ENCODE peak calls at places on chromosomes 13 and 19, in six cellular contexts. M is right cardiac atrium, J is suprapubic skin, D is pancreas, Q is heart right ventricle, C is ascending aorta. B is an unnamed sample.

GRCh38 chr19:16175954-16176353 is 2.6 kb upstream of the CIB3 start:
- DNase-seq in M (no peak), J (no peak), Q (no peak), C (no peak), D (no peak), B (no peak)

GRCh38 chr19:3670258-3670795 is 29.9 kb downstream of the PIP5K1C start:
- DNase-seq in Q (peak), D (no peak), C (peak), M (peak), J (peak), B (peak)

GRCh38 chr13:85261757-85262346 is 537.4 kb downstream of the SLITRK6 start:
- DNase-seq in C (no peak), M (no peak), D (no peak), Q (no peak), J (no peak), B (no peak)

GRCh38 chr13:107202371-107203023 is 634.6 kb upstream of the ARGLU1 start:
- DNase-seq in Q (no peak), M (peak), D (no peak), J (no peak), C (no peak), B (peak)

GRCh38 chr19:16030964-16031871 is 45.1 kb upstream of the TPM4 start:
- DNase-seq in C (no peak), Q (no peak), M (no peak), D (no peak), J (no peak), B (no peak)

GRCh38 chr13:39688699-39689405 is 33.4 kb downstream of the COG6 start:
- DNase-seq in D (no peak), J (no peak), C (no peak), Q (no peak), M (no peak), B (no peak)

GRCh38 chr13:40468227-40468838 is 198.1 kb downstream of the FOXO1 start:
- DNase-seq in D (no peak), J (no peak), M (no peak), Q (no peak), C (no peak), B (no peak)

GRCh38 chr13:32682130-32682529 is 95.9 kb downstream of the PDS5B start:
- DNase-seq in D (no peak), M (no peak), C (no peak), Q (no peak), J (no peak), B (no peak)

GRCh38 chr19:6572217-6572616 is 18.7 kb downstream of the CD70 start:
- DNase-seq in Q (peak), C (peak), D (peak), M (peak), J (no peak), B (peak)

GRCh38 chr19:12995596-12996541 is 594 bp downstream of the NFIX start:
- DNase-seq in D (peak), Q (no peak), J (no peak), C (peak), M (peak), B (no peak)

GRCh38 chr13:52868190-52868589 is 19.8 kb upstream of the PCDH8 start:
- DNase-seq in C (no peak), Q (no peak), J (no peak), D (no peak), M (no peak), B (no peak)

GRCh38 chr13:34435338-34435737 is 506.7 kb upstream of the NBEA start:
- DNase-seq in D (no peak), M (no peak), C (no peak), J (no peak), Q (no peak), B (no peak)

GRCh38 chr19:53328967-53329366 is 4.6 kb upstream of the ZNF845 start:
- DNase-seq in J (no peak), D (peak), M (peak), C (peak), Q (peak), B (peak)

GRCh38 chr19:16288544-16288943 is 36.1 kb upstream of the KLF2 start:
- DNase-seq in D (no peak), C (no peak), M (no peak), J (no peak), Q (no peak), B (no peak)

GRCh38 chr13:44818428-44818827 is 170.8 kb downstream of the NUFIP1 start:
- DNase-seq in M (no peak), J (no peak), C (no peak), Q (no peak), D (no peak), B (no peak)

GRCh38 chr19:53881482-53882390 is at the start of gene PRKCG:
- DNase-seq in D (peak), Q (peak), J (no peak), M (peak), C (no peak), B (peak)

GRCh38 chr19:30968841-30969399 is 380.3 kb downstream of the TSHZ3 start:
- DNase-seq in Q (no peak), C (no peak), M (no peak), J (no peak), D (no peak), B (no peak)

GRCh38 chr13:48750588-48751383 is 97.1 kb downstream of the CYSLTR2 start:
- DNase-seq in M (peak), J (no peak), Q (peak), D (no peak), C (no peak), B (peak)

GRCh38 chr13:97211357-97211756 is 10.8 kb upstream of the MBNL2 start:
- DNase-seq in Q (no peak), J (no peak), M (no peak), C (no peak), D (no peak), B (no peak)

GRCh38 chr13:70960841-70961443 is 852.7 kb upstream of the KLHL1 start:
- DNase-seq in J (no peak), Q (no peak), M (no peak), C (no peak), D (no peak), B (no peak)

GRCh38 chr19:4976412-4977298 is 7.7 kb downstream of the KDM4B start:
- DNase-seq in D (peak), J (peak), C (peak), Q (peak), M (peak), B (peak)

GRCh38 chr19:35776102-35776788 is 881 bp downstream of the ARHGAP33 start:
- DNase-seq in J (no peak), D (no peak), C (no peak), M (peak), Q (no peak), B (no peak)

GRCh38 chr13:63628310-63628709 is 2212.7 kb upstream of the PCDH20 start:
- DNase-seq in J (no peak), D (no peak), M (no peak), Q (no peak), C (no peak), B (no peak)

GRCh38 chr19:58381460-58382220 is 810 bp upstream of the ZNF837 start:
- DNase-seq in C (no peak), D (no peak), J (no peak), Q (no peak), M (peak), B (no peak)

GRCh38 chr13:37365496-37365895 is 233.1 kb downstream of the POSTN start:
- DNase-seq in D (no peak), M (no peak), C (no peak), Q (no peak), J (no peak), B (no peak)

GRCh38 chr19:3868770-3869456 is at the start of gene ZFR2:
- DNase-seq in M (peak), C (no peak), J (no peak), Q (no peak), D (no peak), B (no peak)

GRCh38 chr19:28793391-28794168 is 419.4 kb downstream of the UQCRFS1 start:
- DNase-seq in M (peak), D (no peak), C (no peak), Q (no peak), J (no peak), B (no peak)

GRCh38 chr19:55550321-55550650 is 4.9 kb upstream of the SBK3 start:
- DNase-seq in J (no peak), D (no peak), C (no peak), Q (no peak), M (no peak), B (no peak)

GRCh38 chr19:13892885-13893284 is 13.0 kb downstream of the BRME1 start:
- DNase-seq in C (no peak), Q (no peak), M (no peak), J (no peak), D (no peak), B (no peak)

GRCh38 chr13:105806335-105806920 is 729.0 kb downstream of the EFNB2 start:
- DNase-seq in C (no peak), D (no peak), J (no peak), Q (no peak), M (no peak), B (no peak)

GRCh38 chr19:32702010-32702409 is 10.4 kb downstream of the NUDT19 start:
- DNase-seq in J (peak), Q (no peak), M (no peak), C (no peak), D (peak), B (no peak)

GRCh38 chr13:24212674-24213073 is 52.2 kb downstream of the SPATA13 start:
- DNase-seq in C (no peak), D (no peak), M (no peak), J (no peak), Q (no peak), B (no peak)

GRCh38 chr19:31214086-31214485 is 135.2 kb downstream of the TSHZ3 start:
- DNase-seq in J (peak), D (peak), M (peak), Q (peak), C (peak), B (peak)

GRCh38 chr19:4139614-4140236 is 13.7 kb upstream of the CREB3L3 start:
- DNase-seq in C (peak), M (peak), D (peak), J (peak), Q (peak), B (peak)

GRCh38 chr13:49444517-49445395 is 682 bp downstream of the SETDB2 start:
- DNase-seq in J (no peak), M (no peak), Q (no peak), C (no peak), D (peak), B (no peak)

GRCh38 chr19:42280761-42281174 is 11.7 kb downstream of the CIC start:
- DNase-seq in Q (peak), C (peak), J (no peak), D (no peak), M (no peak), B (peak)
- H3K27ac ChIP-seq in Q (peak), C (peak), J (peak), D (peak), M (peak), B (peak)

GRCh38 chr13:29594310-29594709 is 1.2 kb downstream of the SLC7A1 start:
- DNase-seq in D (peak), Q (no peak), M (no peak), C (peak), J (no peak), B (no peak)

GRCh38 chr13:29589234-29589633 is 6.3 kb downstream of the SLC7A1 start:
- DNase-seq in C (no peak), J (no peak), D (no peak), M (no peak), Q (no peak), B (no peak)

GRCh38 chr13:29589967-29590366 is 5.5 kb downstream of the SLC7A1 start:
- DNase-seq in C (no peak), D (no peak), J (no peak), M (no peak), Q (no peak), B (no peak)

GRCh38 chr13:29593605-29594297 is 1.7 kb downstream of the SLC7A1 start:
- DNase-seq in J (no peak), Q (no peak), M (no peak), D (no peak), C (no peak), B (no peak)

DNA sequence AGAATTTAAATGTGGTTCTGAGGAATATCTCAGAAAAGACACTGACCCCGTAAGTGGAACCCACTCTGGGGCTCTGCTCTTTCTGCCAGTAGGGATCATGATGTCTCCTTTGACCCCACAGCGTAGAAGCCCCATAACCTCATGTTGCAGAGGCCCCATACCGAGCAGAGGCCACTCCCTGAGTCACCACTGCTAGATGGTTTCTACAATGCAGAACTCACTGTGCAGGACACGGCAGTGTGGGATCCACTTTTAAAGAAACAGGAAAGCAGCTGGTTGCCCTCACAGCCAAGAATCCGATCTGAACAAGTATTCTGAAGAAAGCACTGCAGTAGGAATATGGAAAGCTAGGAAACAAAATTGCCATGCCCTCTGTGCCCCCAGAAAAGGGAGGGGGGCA is 4.2 kb downstream of the SLC7A1 start:
- DNase-seq in Q (no peak), D (no peak), C (no peak), J (no peak), M (no peak), B (no peak)
- H3K4me3 ChIP-seq in Q (no peak), D (no peak), C (no peak), J (no peak), M (no peak), B (no peak)

GRCh38 chr19:41327499-41328156 is 17.7 kb downstream of the CCDC97 start:
- DNase-seq in M (peak), J (peak), D (peak), C (peak), Q (peak), B (peak)
- H3K27ac ChIP-seq in M (peak), J (peak), D (peak), C (peak), Q (peak), B (peak)

GRCh38 chr13:99981115-99982020 is at the start of gene ZIC2:
- DNase-seq in D (no peak), M (no peak), C (peak), Q (no peak), J (peak), B (no peak)

GRCh38 chr13:99980201-99981114 is 1.1 kb upstream of the ZIC2 start:
- DNase-seq in J (peak), D (peak), M (no peak), C (peak), Q (peak), B (peak)

GRCh38 chr13:99982741-99983400 is 1.3 kb downstream of the ZIC2 start:
- DNase-seq in M (no peak), D (no peak), C (no peak), J (no peak), Q (no peak), B (no peak)

GRCh38 chr13:99983401-99984133 is 2.0 kb downstream of the ZIC2 start:
- DNase-seq in Q (no peak), C (no peak), D (no peak), J (no peak), M (no peak), B (no peak)

DNA sequence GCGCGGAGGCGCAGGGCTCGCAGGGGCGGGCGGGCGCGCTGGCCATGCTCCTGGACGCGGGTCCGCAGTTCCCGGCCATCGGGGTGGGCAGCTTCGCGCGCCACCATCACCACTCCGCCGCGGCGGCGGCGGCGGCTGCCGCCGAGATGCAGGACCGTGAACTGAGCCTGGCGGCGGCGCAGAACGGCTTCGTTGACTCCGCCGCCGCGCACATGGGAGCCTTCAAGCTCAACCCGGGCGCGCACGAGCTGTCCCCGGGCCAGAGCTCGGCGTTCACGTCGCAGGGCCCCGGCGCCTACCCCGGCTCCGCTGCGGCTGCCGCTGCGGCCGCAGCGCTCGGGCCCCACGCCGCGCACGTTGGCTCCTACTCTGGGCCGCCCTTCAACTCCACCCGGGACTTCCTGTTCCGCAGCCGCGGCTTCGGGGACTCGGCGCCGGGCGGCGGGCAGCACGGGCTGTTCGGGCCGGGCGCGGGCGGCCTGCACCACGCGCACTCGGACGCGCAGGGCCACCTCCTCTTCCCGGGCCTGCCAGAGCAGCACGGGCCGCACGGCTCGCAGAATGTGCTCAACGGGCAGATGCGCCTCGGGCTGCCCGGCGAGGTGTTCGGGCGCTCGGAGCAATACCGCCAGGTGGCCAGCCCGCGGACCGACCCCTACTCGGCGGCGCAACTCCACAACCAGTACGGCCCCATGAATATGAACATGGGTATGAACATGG is 597 bp downstream of the ZIC2 start:
- DNase-seq in M (no peak), J (peak), Q (no peak), D (no peak), C (peak), B (no peak)
- H3K4me3 ChIP-seq in M (peak), J (peak), Q (peak), D (peak), C (peak), B (peak)

DNA sequence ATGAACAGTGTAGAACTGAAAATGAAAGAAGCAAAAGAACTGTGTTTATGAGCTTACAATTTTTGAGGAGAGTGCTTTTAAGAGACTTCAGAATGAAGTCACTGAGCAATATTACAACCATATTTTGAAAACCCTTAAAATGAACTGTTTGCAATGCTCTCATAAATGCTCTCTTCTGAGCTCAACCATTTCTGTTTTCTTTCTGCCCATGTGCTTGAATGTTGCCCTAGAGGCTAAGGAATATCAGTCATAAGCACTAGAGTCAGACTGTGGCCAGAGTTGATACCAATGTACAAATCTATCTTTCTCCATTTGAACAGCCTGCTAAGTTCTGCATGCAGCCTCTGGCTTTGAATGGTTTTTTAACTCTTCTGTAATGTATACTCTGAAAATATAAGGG is 1092.8 kb downstream of the PCDH9 start:
- DNase-seq in M (no peak), J (no peak), C (no peak), D (no peak), Q (no peak), B (no peak)
- H3K27ac ChIP-seq in M (no peak), J (no peak), C (no peak), D (no peak), Q (no peak), B (no peak)

GRCh38 chr13:50572129-50572528 is 271.4 kb downstream of the DLEU7 start:
- DNase-seq in J (no peak), C (no peak), M (no peak), D (no peak), Q (no peak), B (no peak)

GRCh38 chr13:50561774-50562173 is 281.7 kb downstream of the DLEU7 start:
- DNase-seq in J (no peak), C (no peak), Q (no peak), D (no peak), M (no peak), B (no peak)

DNA sequence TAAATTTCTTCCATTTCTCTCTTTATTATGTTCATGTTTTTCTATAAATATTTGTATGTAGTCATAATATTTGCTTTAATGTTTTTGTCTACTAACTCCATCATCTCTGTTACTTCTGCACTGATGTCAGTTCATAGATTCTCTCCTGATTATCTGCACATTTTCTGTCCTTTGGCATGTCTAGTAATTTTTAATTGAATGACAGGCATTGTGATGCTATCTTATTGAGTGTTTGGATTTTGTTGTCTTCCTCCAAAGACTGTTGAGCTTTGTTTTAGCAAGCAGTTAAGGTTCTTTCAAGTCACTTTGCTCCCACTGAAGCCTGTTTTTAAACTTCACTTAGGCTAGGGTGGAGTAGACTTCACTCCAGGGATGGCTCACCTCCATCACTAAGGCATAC is 276.8 kb downstream of the DLEU7 start:
- DNase-seq in M (no peak), C (no peak), D (no peak), Q (no peak), J (no peak), B (no peak)
- H3K4me3 ChIP-seq in M (no peak), C (no peak), D (no peak), Q (no peak), J (no peak), B (no peak)

DNA sequence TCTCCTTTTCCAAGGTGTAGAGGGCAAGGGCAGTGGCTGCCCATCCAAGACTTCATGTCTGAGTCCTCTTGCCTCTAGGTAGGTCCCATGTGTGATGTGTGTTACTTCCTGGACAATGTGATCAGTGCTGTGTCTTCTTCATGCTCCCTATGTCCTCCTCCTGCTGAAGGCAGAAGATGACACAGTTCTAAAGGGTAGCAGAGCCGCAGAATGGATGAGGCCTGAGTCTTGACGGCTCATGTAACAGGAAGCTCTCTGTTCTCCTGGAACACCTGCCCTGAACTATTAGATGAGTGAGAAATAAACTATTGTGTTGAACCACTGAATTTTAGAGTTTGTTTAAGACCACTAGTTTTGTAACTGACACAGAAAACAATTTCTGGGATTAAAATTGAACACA is 165.9 kb downstream of the NDFIP2 start:
- DNase-seq in Q (no peak), J (no peak), M (no peak), D (no peak), C (no peak), B (no peak)
- H3K27ac ChIP-seq in Q (no peak), J (peak), M (no peak), D (no peak), C (no peak), B (no peak)